ENCODE peak calls at places on chromosomes 6 and 20, in five cellular contexts. H, P, U, S and E are unnamed samples.

GRCh38 chr6:106167105-106167814 is 81.1 kb downstream of the PRDM1 start:
- DNase-seq in H (no peak), S (no peak), P (no peak), U (no peak), E (no peak)

GRCh38 chr20:24814556-24815195 is 134.4 kb upstream of the CST7 start:
- DNase-seq in P (no peak), S (no peak), U (no peak), H (no peak), E (no peak)

GRCh38 chr6:18555750-18556149 is 168.6 kb downstream of the RNF144B start:
- DNase-seq in S (no peak), H (no peak), U (no peak), P (no peak), E (no peak)

GRCh38 chr6:136309729-136310311 is 20.2 kb upstream of the BCLAF1 start:
- DNase-seq in P (no peak), S (no peak), U (no peak), H (no peak), E (no peak)

GRCh38 chr6:87103977-87104601 is 9.2 kb upstream of the CGA start:
- DNase-seq in U (no peak), H (no peak), S (no peak), P (no peak), E (no peak)

GRCh38 chr6:12291785-12292604 is 1.8 kb downstream of the EDN1 start:
- DNase-seq in U (no peak), P (no peak), S (no peak), H (no peak), E (peak)

GRCh38 chr20:50379049-50379990 is 130.9 kb upstream of the PTPN1 start:
- DNase-seq in P (peak), H (no peak), U (peak), S (no peak), E (no peak)

GRCh38 chr20:45104786-45105185 is 3.9 kb upstream of the KCNS1 start:
- DNase-seq in P (peak), S (no peak), U (no peak), H (no peak), E (no peak)

GRCh38 chr6:34810936-34811632 is 19.2 kb downstream of the BLTP3A start:
- DNase-seq in H (no peak), P (no peak), S (no peak), U (no peak), E (no peak)

GRCh38 chr20:40958598-40958997 is 70.0 kb upstream of the TOP1 start:
- DNase-seq in P (no peak), S (no peak), U (no peak), H (no peak), E (no peak)

GRCh38 chr20:25196701-25197120 is 1.2 kb downstream of the ENTPD6 start:
- DNase-seq in H (no peak), U (no peak), P (no peak), S (no peak), E (peak)

GRCh38 chr6:99993533-99994251 is at the start of gene MCHR2:
- DNase-seq in S (no peak), U (no peak), P (no peak), H (no peak), E (no peak)

GRCh38 chr20:58457083-58457680 is 58.0 kb downstream of the APCDD1L start:
- DNase-seq in U (no peak), S (no peak), P (no peak), H (no peak), E (peak)

GRCh38 chr6:140956567-140957306 is 1176.0 kb upstream of the GJE1 start:
- DNase-seq in P (no peak), U (no peak), S (peak), H (peak), E (peak)

GRCh38 chr20:16476032-16476431 is 97.2 kb downstream of the KIF16B start:
- DNase-seq in H (peak), S (peak), P (no peak), U (no peak), E (peak)